ENCODE peak calls at places on chromosome 11, in five cellular contexts. X is endothelial cell of umbilical vein, E is stomach, T is transverse colon, F is body of pancreas. L is an unnamed sample.
A peak's percentile ranks its signal among the peaks of the same experiment; 100 is the strongest.

GRCh38 chr11:95231881-95232605 is 1.0 kb upstream of the SESN3 start:
- DNase-seq in X (peak; percentile 49), E (peak; percentile 65), T (peak; percentile 66), F (peak; percentile 75), L (peak; percentile 88)

GRCh38 chr11:62707277-62707771 is at the start of the genes BSCL2 and GNG3:
- DNase-seq in X (no peak), E (no peak), T (no peak), F (no peak), L (no peak)

GRCh38 chr11:40370821-40371616 is 1088.4 kb downstream of the LRRC4C start:
- DNase-seq in X (no peak), E (no peak), T (no peak), F (no peak), L (no peak)

GRCh38 chr11:123020968-123021367 is 39.3 kb upstream of the BSX start:
- DNase-seq in X (peak; percentile 32), E (no peak), T (peak; percentile 10), F (no peak), L (peak; percentile 25)

GRCh38 chr11:57567210-57567511 is 311 bp downstream of the UBE2L6 start:
- DNase-seq in X (peak; percentile 18), E (no peak), T (peak; percentile 34), F (no peak), L (peak; percentile 51)

GRCh38 chr11:116107229-116107628 is 603.0 kb upstream of the CADM1 start:
- DNase-seq in X (no peak), E (no peak), T (no peak), F (no peak), L (peak; percentile 2)

GRCh38 chr11:102575016-102575415 is 44.5 kb upstream of the MMP7 start:
- DNase-seq in X (no peak), E (no peak), T (no peak), F (no peak), L (no peak)

GRCh38 chr11:71580057-71581003 is 2.3 kb downstream of the KRTAP5-11 start:
- DNase-seq in X (peak; percentile 63), E (peak; percentile 76), T (peak; percentile 58), F (peak; percentile 88), L (peak; percentile 87)

GRCh38 chr11:121596195-121597145 is 143.7 kb upstream of the SORL1-AS1 start:
- DNase-seq in X (no peak), E (no peak), T (no peak), F (no peak), L (no peak)

GRCh38 chr11:3854977-3855807 is at the start of gene STIM1:
- DNase-seq in X (peak; percentile 94), E (peak; percentile 95), T (peak; percentile 96), F (peak; percentile 96), L (peak; percentile 96)

GRCh38 chr11:95676280-95676679 is 113.3 kb downstream of the FAM76B start:
- DNase-seq in X (no peak), E (no peak), T (no peak), F (no peak), L (no peak)

GRCh38 chr11:119875841-119876600 is 147.0 kb upstream of the NECTIN1 start:
- DNase-seq in X (no peak), E (no peak), T (no peak), F (no peak), L (no peak)

GRCh38 chr11:41175304-41175972 is 284.0 kb downstream of the LRRC4C start:
- DNase-seq in X (no peak), E (no peak), T (no peak), F (no peak), L (no peak)

GRCh38 chr11:61293869-61294716 is 1.0 kb downstream of the VWCE start:
- DNase-seq in X (peak; percentile 46), E (peak; percentile 37), T (peak; percentile 21), F (peak; percentile 51), L (peak; percentile 61)

GRCh38 chr11:72328366-72329224 is 84.6 kb upstream of the PHOX2A start:
- DNase-seq in X (peak; percentile 64), E (no peak), T (no peak), F (no peak), L (no peak)

GRCh38 chr11:117633186-117633585 is 163.8 kb downstream of the DSCAML1 start:
- DNase-seq in X (no peak), E (no peak), T (no peak), F (no peak), L (no peak)

GRCh38 chr11:38460901-38461300 is 1862.9 kb upstream of the RAG2 start:
- DNase-seq in X (no peak), E (peak; percentile 71), T (no peak), F (peak; percentile 76), L (peak; percentile 58)

GRCh38 chr11:15861256-15861655 is 495.1 kb downstream of the SOX6 start:
- DNase-seq in X (no peak), E (no peak), T (no peak), F (no peak), L (no peak)

GRCh38 chr11:129320485-129320884 is 55.2 kb upstream of the BARX2 start:
- DNase-seq in X (no peak), E (no peak), T (no peak), F (no peak), L (no peak)

GRCh38 chr11:124586247-124586860 is 16.6 kb downstream of the OR8A1 start:
- DNase-seq in X (peak; percentile 59), E (peak; percentile 55), T (peak; percentile 44), F (peak; percentile 52), L (peak; percentile 74)

GRCh38 chr11:89452780-89453179 is 38.4 kb downstream of the NOX4 start:
- DNase-seq in X (no peak), E (no peak), T (no peak), F (no peak), L (no peak)

GRCh38 chr11:82818399-82819043 is 81.7 kb downstream of the PRCP start:
- DNase-seq in X (no peak), E (no peak), T (no peak), F (no peak), L (no peak)

GRCh38 chr11:45662096-45662664 is 3.2 kb downstream of the CHST1 start:
- DNase-seq in X (no peak), E (no peak), T (no peak), F (no peak), L (no peak)

GRCh38 chr11:85698195-85698594 is 12.2 kb upstream of the CCDC89 start:
- DNase-seq in X (no peak), E (no peak), T (no peak), F (no peak), L (no peak)

DNA sequence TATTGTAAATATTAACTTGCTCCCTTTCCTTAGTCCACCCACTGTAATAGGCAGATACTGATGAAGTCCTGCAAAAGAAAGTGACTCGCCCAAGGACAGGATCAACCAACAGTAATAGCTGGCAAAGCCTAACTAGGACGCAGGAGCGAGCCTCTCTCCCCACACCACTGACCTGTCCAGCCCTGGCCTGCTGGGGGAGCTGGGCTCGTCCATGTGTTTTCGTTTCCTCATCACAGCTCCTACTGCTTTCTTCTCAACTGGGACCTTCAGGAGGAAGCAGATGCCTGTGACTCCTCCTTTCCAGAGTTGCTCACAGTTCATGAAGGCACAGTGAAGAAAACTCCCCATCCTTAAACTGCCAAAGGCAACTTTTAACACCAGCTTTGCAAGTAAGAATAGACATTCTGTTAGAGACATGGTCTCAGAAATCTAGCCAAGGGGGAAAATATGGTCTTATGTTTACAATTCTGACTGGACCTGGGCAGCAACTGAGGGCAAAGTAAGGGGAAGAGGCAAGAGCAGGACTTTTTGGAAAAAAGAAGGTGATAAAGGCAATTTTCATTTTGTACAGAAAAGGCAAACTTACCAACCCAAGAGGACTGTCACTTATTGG is 11.6 kb upstream of the GPHA2 start:
- DNase-seq in X (peak; percentile 25), E (no peak), T (no peak), F (no peak), L (no peak)
- TF ChIP-seq POLR2A in X (no peak), E (no peak), T (no peak), F (no peak), L (no peak)

DNA sequence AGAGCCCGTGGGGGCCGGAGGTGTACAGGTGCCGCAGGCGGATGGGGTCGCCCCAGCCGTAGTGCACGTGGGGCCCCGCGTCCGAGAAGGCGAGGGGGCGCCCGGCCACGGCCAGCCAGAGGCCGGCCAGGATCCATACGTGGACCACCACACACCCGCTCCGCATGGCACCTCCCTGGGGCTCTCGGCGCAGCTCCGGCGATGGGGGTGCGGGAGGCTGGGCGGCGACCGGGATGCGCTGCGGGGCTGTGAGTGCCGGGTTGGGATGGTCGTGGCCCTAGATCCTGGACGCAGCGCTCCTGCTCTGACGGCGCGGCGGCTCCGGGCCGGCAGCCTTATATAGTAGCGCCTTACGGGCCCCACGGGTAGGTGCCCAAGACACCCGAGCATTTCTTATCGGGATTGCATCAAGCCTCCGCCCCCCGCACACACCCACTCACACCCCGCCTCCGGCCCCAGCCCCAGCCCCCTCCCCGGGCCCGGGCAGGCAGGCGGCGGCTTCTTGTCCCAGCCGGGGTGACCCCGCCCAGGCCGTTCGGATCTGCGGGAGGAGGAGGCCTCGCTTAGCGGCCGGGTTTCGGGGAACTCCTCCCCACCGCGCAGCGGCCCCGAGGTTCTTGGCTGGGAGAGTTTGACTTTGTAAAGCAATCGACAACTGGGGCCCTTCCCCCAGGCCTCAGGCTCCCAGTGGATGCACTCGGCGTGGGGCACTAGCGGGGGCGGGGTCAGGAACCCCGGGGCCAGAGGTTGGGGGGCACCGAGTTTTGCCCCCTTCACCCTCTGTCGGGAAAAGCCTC is at the start of gene FGF19:
- DNase-seq in X (no peak), E (no peak), T (no peak), F (no peak), L (no peak)
- H3K4me3 ChIP-seq in X (no peak within 1 kb of the TSS), E (no peak within 1 kb of the TSS), T (peak within 1 kb of the TSS; percentile 22), F (no peak within 1 kb of the TSS), L (no peak within 1 kb of the TSS)

DNA sequence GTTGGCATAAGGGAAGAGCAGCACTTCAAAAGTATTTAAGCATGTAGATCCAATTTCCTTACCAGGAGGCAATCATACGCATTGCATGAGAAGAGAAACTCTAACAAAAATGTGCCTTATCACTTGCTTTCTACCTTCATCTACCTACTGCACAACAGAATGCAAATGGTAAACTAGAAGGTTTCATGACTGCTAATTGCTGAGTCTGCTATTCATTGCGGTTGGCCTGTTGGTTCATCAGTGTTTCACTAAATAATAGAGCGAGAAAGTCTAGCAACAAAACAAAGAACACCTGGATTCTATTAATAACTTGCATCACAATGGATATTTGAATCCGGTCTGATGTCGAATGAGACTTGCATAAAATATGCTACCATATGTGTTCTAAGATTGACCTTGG is 229.0 kb downstream of the OPCML start:
- DNase-seq in X (no peak), E (no peak), T (no peak), F (no peak), L (no peak)
- TF ChIP-seq POLR2A in X (no peak), E (no peak), T (no peak), F (no peak), L (no peak)

GRCh38 chr11:1870326-1870696 is 17.4 kb downstream of the LSP1 start:
- DNase-seq in X (no peak), E (no peak), T (no peak), F (no peak), L (no peak)

GRCh38 chr11:1872267-1872985 is 19.3 kb downstream of the PRR33 start:
- DNase-seq in X (no peak), E (no peak), T (no peak), F (no peak), L (peak; percentile 57)

GRCh38 chr11:1870721-1871466 is 18.0 kb downstream of the LSP1 start:
- DNase-seq in X (no peak), E (no peak), T (no peak), F (peak; percentile 75), L (peak; percentile 83)

GRCh38 chr11:1873048-1873812 is 18.5 kb downstream of the PRR33 start:
- DNase-seq in X (no peak), E (no peak), T (no peak), F (no peak), L (peak; percentile 68)

DNA sequence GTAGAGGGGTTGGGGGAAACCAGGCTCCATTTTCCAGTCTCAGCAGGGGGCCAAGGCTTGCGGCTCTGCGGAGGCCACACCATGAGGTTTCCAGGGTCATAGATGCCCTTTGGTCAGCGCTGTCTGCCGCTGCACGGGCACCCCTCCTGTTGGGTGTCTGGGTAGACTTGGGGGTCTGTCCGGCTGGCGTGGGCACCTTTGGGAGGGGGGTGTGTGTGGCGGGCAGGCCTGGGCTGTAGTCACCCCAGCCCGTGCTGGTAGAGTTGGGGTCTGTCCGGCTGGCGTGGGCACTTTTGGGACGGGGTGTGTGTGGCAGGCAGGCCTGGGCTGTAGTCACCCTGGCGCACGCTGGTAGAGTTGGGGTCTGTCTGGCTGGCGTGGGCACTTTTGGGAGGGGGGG is 18.6 kb downstream of the LSP1 start:
- DNase-seq in X (no peak), E (no peak), T (no peak), F (no peak), L (no peak)
- H3K4me3 ChIP-seq in X (no peak overlapping the region), E (peak overlapping the region; percentile 34), T (peak overlapping the region; percentile 28), F (no peak overlapping the region), L (peak overlapping the region; percentile 19)